ENCODE peak calls at places on chromosomes 2 and 18, in seven cellular contexts. X, I, C, D, N, W and Q are unnamed samples.

GRCh38 chr2:98508690-98509054 is 64.0 kb downstream of the INPP4A start:
- DNase-seq in D (no peak), W (no peak), I (no peak), C (peak), X (no peak), N (no peak), Q (no peak)

GRCh38 chr2:105409717-105410116 is 10.9 kb upstream of the FHL2 start:
- DNase-seq in I (no peak), N (peak), W (no peak), D (no peak), C (no peak), X (peak), Q (no peak)

GRCh38 chr2:179218848-179219594 is 45.6 kb downstream of the SESTD1 start:
- DNase-seq in I (peak), N (no peak), C (peak), X (peak), D (peak), W (peak), Q (peak)

GRCh38 chr2:136020831-136021230 is 35.4 kb upstream of the DARS1 start:
- DNase-seq in N (no peak), W (no peak), C (no peak), D (no peak), X (no peak), I (no peak), Q (no peak)

GRCh38 chr2:25821225-25822056 is 56.8 kb downstream of the ASXL2 start:
- DNase-seq in C (peak), W (no peak), N (no peak), I (no peak), X (no peak), D (no peak), Q (no peak)

GRCh38 chr2:149832256-149832655 is 244.7 kb upstream of the MMADHC start:
- DNase-seq in C (no peak), N (no peak), W (no peak), D (no peak), I (no peak), X (no peak), Q (no peak)

GRCh38 chr2:58732999-58733398 is 491.9 kb upstream of the FANCL start:
- DNase-seq in W (no peak), I (no peak), D (no peak), X (no peak), N (no peak), C (no peak), Q (no peak)

GRCh38 chr2:159497256-159497655 is 119.1 kb downstream of the BAZ2B start:
- DNase-seq in W (peak), C (peak), X (peak), N (no peak), D (no peak), I (peak), Q (no peak)

GRCh38 chr2:11753886-11754704 is 7.7 kb downstream of the LPIN1 start:
- DNase-seq in D (peak), X (no peak), W (peak), C (peak), I (no peak), N (no peak), Q (no peak)

GRCh38 chr18:61824733-61825363 is 68.0 kb downstream of the RNF152 start:
- DNase-seq in X (no peak), W (peak), I (no peak), C (no peak), D (no peak), N (no peak), Q (no peak)

GRCh38 chr2:479031-479430 is 191.1 kb upstream of the ALKAL2 start:
- DNase-seq in W (no peak), D (no peak), N (no peak), I (no peak), X (no peak), C (no peak), Q (peak)

GRCh38 chr2:134838143-134838620 is at the start of gene ACMSD:
- DNase-seq in W (no peak), N (no peak), X (no peak), D (no peak), C (no peak), I (no peak), Q (no peak)

GRCh38 chr2:187542123-187542522 is 12.1 kb downstream of the TFPI start:
- DNase-seq in I (no peak), W (no peak), X (no peak), D (no peak), C (no peak), N (no peak), Q (no peak)

GRCh38 chr18:31478688-31479087 is 19.3 kb upstream of the DSG2 start:
- DNase-seq in N (no peak), X (no peak), C (no peak), I (no peak), W (no peak), D (no peak), Q (no peak)

GRCh38 chr2:221455214-221455613 is 116.9 kb downstream of the EPHA4 start:
- DNase-seq in I (no peak), W (no peak), C (no peak), X (no peak), N (no peak), D (no peak), Q (no peak)

GRCh38 chr2:84314250-84314649 is 144.8 kb downstream of the SUCLG1 start:
- DNase-seq in N (no peak), I (no peak), W (no peak), C (no peak), X (no peak), D (no peak), Q (no peak)

GRCh38 chr2:151484100-151484499 is 74.4 kb downstream of the RIF1 start:
- DNase-seq in I (no peak), W (no peak), D (no peak), C (no peak), N (no peak), X (no peak), Q (no peak)

GRCh38 chr2:55225481-55226020 is 6.5 kb downstream of the CLHC1 start:
- DNase-seq in N (no peak), W (no peak), X (no peak), C (no peak), I (no peak), D (no peak), Q (peak)

GRCh38 chr18:55265916-55266488 is 306.7 kb upstream of the CCDC68 start:
- DNase-seq in D (peak), C (no peak), X (no peak), N (no peak), I (no peak), W (no peak), Q (no peak)

GRCh38 chr2:160317113-160318099 is 117.3 kb upstream of the ITGB6 start:
- DNase-seq in D (no peak), X (no peak), C (no peak), W (no peak), I (no peak), N (no peak), Q (no peak)

GRCh38 chr2:122145805-122146204 is 390.4 kb downstream of the TSN start:
- DNase-seq in C (no peak), I (no peak), W (no peak), X (no peak), D (no peak), N (no peak), Q (no peak)

GRCh38 chr18:24726727-24727539 is 266.5 kb downstream of the HRH4 start:
- DNase-seq in D (no peak), I (peak), W (peak), C (peak), N (peak), X (peak), Q (peak)

GRCh38 chr2:235639387-235639786 is 145.5 kb downstream of the AGAP1 start:
- DNase-seq in D (no peak), N (no peak), C (no peak), W (peak), X (no peak), I (no peak), Q (no peak)

GRCh38 chr2:205463626-205464025 is 218.7 kb upstream of the NRP2 start:
- DNase-seq in W (no peak), D (no peak), N (no peak), C (no peak), X (no peak), I (no peak), Q (no peak)

GRCh38 chr2:147094077-147094476 is 750.8 kb upstream of the ACVR2A start:
- DNase-seq in W (no peak), X (no peak), I (no peak), D (no peak), C (no peak), N (no peak), Q (peak)

GRCh38 chr2:15507061-15507460 is 54.1 kb downstream of the NBAS start:
- DNase-seq in I (no peak), X (no peak), W (no peak), N (no peak), C (no peak), D (no peak), Q (no peak)

GRCh38 chr18:28366667-28367066 is 189.7 kb upstream of the CDH2 start:
- DNase-seq in N (no peak), W (no peak), X (no peak), D (no peak), I (no peak), C (no peak), Q (no peak)

GRCh38 chr18:48342125-48342524 is 67.1 kb downstream of the ZBTB7C start:
- DNase-seq in X (no peak), I (no peak), D (no peak), W (peak), C (no peak), N (no peak), Q (no peak)

GRCh38 chr2:112880081-112880531 is 30.9 kb upstream of the IL37 start:
- DNase-seq in X (no peak), D (no peak), I (no peak), W (no peak), C (no peak), N (no peak), Q (no peak)

GRCh38 chr2:60707750-60708371 is 48.2 kb upstream of the PAPOLG start:
- DNase-seq in W (peak), C (peak), I (peak), N (peak), D (peak), X (peak), Q (peak)

GRCh38 chr2:215466097-215466909 is 30.4 kb upstream of the FN1 start:
- DNase-seq in X (no peak), W (no peak), N (no peak), I (no peak), C (no peak), D (no peak), Q (no peak)

GRCh38 chr18:11995445-11996189 is 14.3 kb downstream of the IMPA2 start:
- DNase-seq in D (no peak), N (peak), I (peak), C (peak), X (peak), W (peak), Q (no peak)

GRCh38 chr2:147712051-147712450 is 132.8 kb upstream of the ACVR2A start:
- DNase-seq in X (no peak), N (no peak), I (no peak), C (no peak), W (no peak), D (no peak), Q (no peak)

GRCh38 chr2:181235683-181236459 is 221.3 kb upstream of the ITGA4 start:
- DNase-seq in W (no peak), I (no peak), N (no peak), C (no peak), X (no peak), D (peak), Q (no peak)

GRCh38 chr2:37916512-37917082 is 8.5 kb upstream of the RMDN2 start:
- DNase-seq in I (no peak), D (no peak), C (no peak), X (no peak), N (no peak), W (no peak), Q (no peak)

GRCh38 chr2:6214471-6214870 is 522.3 kb downstream of the SOX11 start:
- DNase-seq in N (no peak), D (no peak), X (no peak), I (no peak), C (no peak), W (no peak), Q (no peak)

GRCh38 chr18:4096501-4096900 is 358.6 kb downstream of the DLGAP1 start:
- DNase-seq in N (no peak), C (no peak), I (no peak), D (no peak), X (no peak), W (no peak), Q (no peak)

GRCh38 chr2:61770746-61771145 is 83.1 kb downstream of the FAM161A start:
- DNase-seq in I (no peak), N (no peak), W (no peak), X (peak), D (no peak), C (no peak), Q (no peak)

GRCh38 chr2:219495531-219496122 is 3.1 kb upstream of the GMPPA start:
- DNase-seq in C (peak), X (peak), I (peak), W (peak), D (peak), N (peak), Q (peak)

GRCh38 chr2:127584516-127585033 is 49.1 kb downstream of the MYO7B start:
- DNase-seq in W (no peak), I (no peak), N (peak), C (no peak), D (no peak), X (no peak), Q (no peak)

DNA sequence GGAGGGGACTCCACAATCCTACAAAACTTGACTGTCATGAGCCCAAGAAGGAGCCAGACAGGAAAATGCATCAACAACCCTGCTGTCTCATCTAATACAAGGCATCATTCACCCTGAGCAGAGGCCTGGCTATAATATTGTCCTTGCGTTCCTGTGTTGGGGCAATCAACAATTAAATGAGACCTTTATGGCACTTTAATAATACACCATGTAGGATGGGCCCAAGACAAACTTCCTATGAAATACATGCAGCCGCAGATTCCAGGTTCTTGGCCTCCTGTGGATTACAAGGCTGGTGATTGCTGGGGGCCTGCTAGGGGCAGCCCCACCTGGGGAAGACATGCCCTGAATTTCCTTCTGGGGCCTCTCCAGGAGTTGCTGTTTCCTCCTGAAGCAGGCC is 82.8 kb upstream of the PPP1CB start:
- DNase-seq in N (no peak), C (no peak), W (no peak), D (no peak), I (no peak), X (no peak), Q (no peak)
- TF ChIP-seq YY1 in N (no peak), C (no peak), W (no peak), D (no peak), I (no peak), X (no peak), Q (no peak)

DNA sequence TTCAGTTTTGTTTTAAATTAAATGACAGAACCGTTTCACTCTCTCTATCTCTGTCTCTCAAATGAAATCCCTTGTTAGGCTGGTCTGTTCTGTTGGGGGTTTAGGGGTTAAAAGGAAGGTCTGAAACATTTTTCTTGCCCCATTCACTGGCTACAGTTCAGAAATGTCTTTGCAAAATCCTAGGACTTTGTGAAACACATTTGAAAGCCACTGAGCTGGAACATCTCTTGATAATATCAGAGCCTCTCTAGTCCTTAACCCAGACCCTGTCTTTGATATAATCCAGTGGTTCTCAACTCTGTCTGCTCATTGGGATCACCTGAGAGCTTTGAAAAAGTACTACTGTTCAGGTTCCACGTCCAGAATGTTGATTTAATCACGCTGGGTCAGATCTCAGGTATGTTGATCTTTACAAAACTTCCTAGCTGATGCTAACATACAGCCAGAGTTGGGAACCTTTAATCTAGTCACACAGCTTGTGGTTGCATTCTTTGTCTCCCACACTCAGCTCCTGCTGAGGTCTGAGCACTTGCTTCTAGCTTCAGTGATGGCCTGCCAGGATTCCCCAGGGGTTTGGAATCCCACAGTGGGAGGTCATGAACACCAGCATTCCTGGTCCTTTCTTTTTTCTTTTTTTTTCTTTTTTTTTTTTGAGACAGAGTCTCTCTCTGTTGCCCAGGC is 262.7 kb downstream of the SETBP1 start:
- DNase-seq in N (peak), D (no peak), X (no peak), C (no peak), W (no peak), I (no peak), Q (peak)
- TF ChIP-seq YY1 in N (no peak), D (no peak), X (no peak), C (no peak), W (no peak), I (no peak), Q (no peak)

GRCh38 chr2:158213743-158214142 is 112.1 kb downstream of the UPP2 start:
- DNase-seq in N (no peak), C (peak), I (no peak), W (no peak), D (no peak), X (no peak), Q (no peak)
- TF ChIP-seq YY1 in N (no peak), C (no peak), I (no peak), W (no peak), D (no peak), X (no peak), Q (no peak)

GRCh38 chr18:22109535-22109934 is 59.9 kb upstream of the GATA6 start:
- DNase-seq in I (no peak), N (no peak), X (no peak), C (no peak), D (no peak), W (no peak), Q (no peak)
- TF ChIP-seq YY1 in I (no peak), N (no peak), X (no peak), C (no peak), D (no peak), W (no peak), Q (no peak)

GRCh38 chr2:43011142-43011491 is 215.3 kb downstream of the ZFP36L2 start:
- DNase-seq in C (peak), W (no peak), I (no peak), X (no peak), D (no peak), N (no peak), Q (no peak)

GRCh38 chr2:43010428-43011141 is 215.8 kb downstream of the ZFP36L2 start:
- DNase-seq in I (no peak), C (no peak), N (no peak), D (no peak), W (no peak), X (no peak), Q (no peak)

GRCh38 chr2:43009448-43009847 is 217.0 kb downstream of the ZFP36L2 start:
- DNase-seq in N (no peak), D (no peak), W (no peak), C (no peak), X (no peak), I (no peak), Q (no peak)

GRCh38 chr2:43012966-43013365 is 213.4 kb downstream of the ZFP36L2 start:
- DNase-seq in N (no peak), D (no peak), I (no peak), W (no peak), C (no peak), X (no peak), Q (no peak)

GRCh38 chr2:43013821-43014345 is 212.5 kb downstream of the ZFP36L2 start:
- DNase-seq in N (no peak), C (no peak), D (no peak), W (no peak), X (no peak), I (no peak), Q (peak)
- TF ChIP-seq YY1 in N (no peak), C (no peak), D (no peak), W (no peak), X (no peak), I (no peak), Q (no peak)

GRCh38 chr2:191020742-191021381 is 6.9 kb upstream of the STAT1 start:
- DNase-seq in C (peak), I (peak), N (no peak), W (no peak), D (no peak), X (no peak), Q (no peak)
- TF ChIP-seq YY1 in C (no peak), I (peak), N (no peak), W (no peak), D (peak), X (no peak), Q (no peak)

GRCh38 chr2:27685577-27685976 is 21.9 kb downstream of the SLC4A1AP start:
- DNase-seq in D (no peak), C (no peak), N (no peak), X (no peak), W (no peak), I (no peak), Q (no peak)
- TF ChIP-seq YY1 in D (no peak), C (no peak), N (no peak), X (no peak), W (no peak), I (no peak), Q (no peak)

DNA sequence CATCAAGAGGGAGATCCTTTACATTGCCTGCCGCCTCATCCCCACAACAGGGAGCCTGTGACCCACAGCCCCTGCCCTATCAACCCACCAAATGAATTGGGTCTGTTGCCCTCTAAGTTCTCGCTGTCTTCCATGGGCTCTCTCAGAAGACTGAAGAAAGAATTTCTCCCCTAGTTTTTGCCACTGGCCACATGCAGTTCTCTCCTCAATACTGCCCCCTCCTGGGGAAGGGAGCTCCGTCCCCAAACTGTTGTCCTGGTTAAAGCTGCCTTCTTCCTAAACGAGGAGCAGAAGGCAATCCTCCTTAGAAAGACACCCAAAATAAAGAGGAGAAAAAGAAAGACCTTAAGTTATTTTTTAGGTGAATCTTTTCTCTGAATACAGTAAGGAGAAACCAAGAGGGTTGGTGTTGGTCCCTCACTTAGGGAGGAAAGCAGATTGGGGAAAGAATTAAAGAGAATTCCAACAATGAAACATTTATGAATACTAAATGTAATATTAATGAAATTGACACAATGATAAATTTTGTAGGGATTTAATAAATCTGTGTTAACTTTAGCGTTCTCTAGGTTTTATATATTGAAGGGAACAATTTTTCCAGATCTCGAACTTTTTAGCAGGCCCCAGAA is 31.1 kb upstream of the SATB2 start:
- DNase-seq in X (peak), C (peak), I (peak), D (no peak), N (peak), W (peak), Q (peak)
- TF ChIP-seq YY1 in X (peak), C (no peak), I (no peak), D (peak), N (peak), W (no peak), Q (no peak)

DNA sequence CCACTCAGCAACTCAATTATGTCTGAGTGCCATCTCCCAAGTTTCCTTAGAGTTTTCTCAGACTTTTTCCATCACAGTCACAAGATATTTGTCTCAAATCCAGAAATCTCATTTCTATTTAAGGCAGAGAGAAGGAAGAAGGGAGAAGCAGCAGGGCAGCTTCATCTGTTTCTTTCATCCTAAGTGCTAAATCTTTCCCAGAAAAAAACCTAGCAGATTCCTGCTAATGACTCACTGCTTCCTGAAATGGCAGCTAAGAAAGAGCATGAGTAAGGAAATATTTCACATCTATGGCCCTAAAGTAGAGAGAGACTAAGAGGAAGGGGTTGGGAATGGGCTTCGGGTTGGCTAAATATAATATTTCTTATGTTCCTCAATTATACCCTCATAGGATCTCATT is 88.0 kb downstream of the KYNU start:
- DNase-seq in D (no peak), I (no peak), N (no peak), C (no peak), X (no peak), W (no peak), Q (no peak)
- TF ChIP-seq YY1 in D (no peak), I (no peak), N (no peak), C (no peak), X (no peak), W (no peak), Q (no peak)